ENCODE peak calls at places on chromosome 22, in eight cellular contexts. O, N, E, Y, B, R, U and Q are unnamed samples.
A peak's percentile ranks its signal among the peaks of the same experiment; 100 is the strongest.

GRCh38 chr22:37244114-37244921 is at the start of gene RAC2:
- DNase-seq in R (peak; percentile 70), N (peak; percentile 92), U (peak; percentile 70), E (peak; percentile 39), B (peak; percentile 57), Y (no peak), O (no peak), Q (peak; percentile 88)

GRCh38 chr22:21995660-21996059 is 13.1 kb upstream of the TOP3B start:
- DNase-seq in E (no peak), Y (no peak), O (no peak), B (no peak), N (no peak), R (no peak), U (no peak), Q (no peak)

GRCh38 chr22:26585104-26585790 is 4.7 kb downstream of the TPST2 start:
- DNase-seq in E (peak; percentile 95), O (peak; percentile 41), U (peak; percentile 31), Y (peak; percentile 22), B (peak; percentile 79), R (no peak), N (no peak), Q (peak; percentile 95)

GRCh38 chr22:49040754-49041467 is 786.8 kb downstream of the BRD1 start:
- DNase-seq in E (no peak), Y (no peak), B (no peak), U (no peak), R (no peak), N (no peak), O (no peak), Q (no peak)

GRCh38 chr22:27152883-27153282 is 495.5 kb downstream of the MIAT start:
- DNase-seq in O (no peak), R (no peak), Y (no peak), U (no peak), B (no peak), N (no peak), E (no peak), Q (no peak)

GRCh38 chr22:49209452-49210195 is 618.0 kb downstream of the BRD1 start:
- DNase-seq in B (no peak), Y (peak; percentile 21), O (no peak), R (no peak), E (no peak), U (peak; percentile 28), N (no peak), Q (no peak)

GRCh38 chr22:49951001-49951677 is 9.4 kb upstream of the PIM3 start:
- DNase-seq in B (peak; percentile 64), Y (no peak), R (no peak), N (peak; percentile 92), U (peak; percentile 100), E (peak; percentile 99), O (no peak), Q (no peak)

GRCh38 chr22:48952256-48953102 is 875.2 kb downstream of the BRD1 start:
- DNase-seq in N (no peak), U (no peak), O (no peak), E (no peak), R (no peak), B (no peak), Y (no peak), Q (no peak)

GRCh38 chr22:36104435-36104834 is 56.1 kb downstream of the APOL3 start:
- DNase-seq in O (no peak), U (no peak), B (no peak), Y (no peak), R (no peak), E (no peak), N (no peak), Q (no peak)

GRCh38 chr22:25658641-25659040 is 83.3 kb upstream of the MYO18B start:
- DNase-seq in O (peak; percentile 25), B (no peak), E (no peak), N (no peak), Y (no peak), R (no peak), U (no peak), Q (peak; percentile 58)

GRCh38 chr22:19904174-19904856 is 37.3 kb upstream of the COMT start:
- DNase-seq in R (no peak), N (no peak), O (no peak), E (no peak), B (no peak), U (no peak), Y (no peak), Q (no peak)

GRCh38 chr22:19903513-19903912 is 38.1 kb upstream of the COMT start:
- DNase-seq in U (no peak), E (no peak), O (no peak), B (no peak), R (no peak), N (no peak), Y (no peak), Q (no peak)

GRCh38 chr22:19902245-19902699 is 39.3 kb upstream of the COMT start:
- DNase-seq in N (no peak), Y (no peak), E (no peak), B (no peak), R (no peak), O (no peak), U (no peak), Q (no peak)

GRCh38 chr22:19901577-19902244 is 39.9 kb upstream of the COMT start:
- DNase-seq in E (no peak), U (no peak), Y (no peak), N (no peak), O (no peak), B (no peak), R (no peak), Q (no peak)

DNA sequence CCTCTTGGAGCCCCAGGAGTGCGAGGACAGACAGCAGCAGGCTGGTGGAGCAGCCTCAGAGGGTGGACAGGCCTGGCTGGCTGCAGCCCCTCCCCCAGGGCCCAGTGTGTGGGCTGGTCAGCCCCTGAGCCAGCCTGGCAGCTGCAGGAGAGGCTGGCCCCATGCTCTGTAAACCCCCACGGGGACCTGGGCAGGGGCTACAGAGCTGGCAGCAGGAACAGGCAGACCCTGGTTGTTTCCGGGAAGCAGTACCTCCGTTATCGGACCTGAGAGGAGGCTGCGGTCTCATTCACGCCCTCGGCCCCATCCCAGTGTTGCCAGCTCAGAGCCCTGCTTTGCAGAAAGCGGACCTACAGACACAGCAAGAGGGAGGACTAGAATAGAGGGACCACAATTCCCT is 38.5 kb upstream of the COMT start:
- DNase-seq in E (peak; percentile 69), B (no peak), U (no peak), O (no peak), Y (no peak), R (no peak), N (no peak), Q (no peak)
- TF ChIP-seq POLR2A in E (no peak), B (no peak), U (no peak), O (no peak), Y (no peak), R (no peak), N (no peak), Q (no peak)

DNA sequence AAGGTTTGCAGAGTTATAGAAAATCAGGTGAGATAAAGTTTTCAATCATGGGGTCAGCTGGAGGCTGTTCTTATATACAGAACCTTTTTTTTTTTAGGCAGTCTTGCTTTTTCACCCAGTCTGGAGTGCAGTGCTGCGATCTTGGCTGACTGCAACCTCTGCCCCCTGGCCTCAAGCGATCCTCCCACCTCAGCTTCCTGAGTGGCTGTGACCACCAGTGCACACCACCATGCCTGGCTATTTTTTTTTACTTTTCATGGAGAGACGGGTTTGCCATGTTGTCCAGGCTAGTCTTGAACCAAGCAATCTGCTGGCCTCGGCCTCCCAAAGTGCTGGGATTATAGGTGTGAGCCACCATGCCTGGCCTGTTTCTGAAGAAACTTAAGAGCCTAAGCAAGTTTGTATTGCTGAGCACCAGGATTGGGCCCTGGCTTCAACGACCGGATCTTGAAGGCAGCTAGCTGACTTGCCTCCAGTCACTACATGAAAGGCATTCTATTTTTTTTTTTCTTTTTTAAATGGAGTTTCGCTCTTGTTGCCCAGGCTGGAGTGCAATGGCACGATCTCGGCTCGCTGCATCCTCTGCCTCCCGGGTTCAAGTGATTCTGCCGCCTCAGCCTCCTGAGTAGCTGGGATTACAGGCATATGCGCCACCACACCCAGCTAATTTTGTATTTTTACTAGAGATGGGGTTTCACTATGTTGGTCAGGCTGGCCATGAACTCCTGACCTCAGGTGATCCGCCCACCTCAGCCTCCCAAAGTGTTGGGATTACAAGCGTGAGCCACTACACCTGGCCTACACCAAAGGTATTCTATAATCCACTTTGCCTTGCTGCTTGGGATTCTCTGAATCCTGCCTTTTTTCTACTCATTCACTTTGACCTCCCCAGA is 7.6 kb downstream of the XBP1 start:
- DNase-seq in Y (no peak), N (no peak), O (no peak), E (peak; percentile 63), U (peak; percentile 63), B (no peak), R (no peak), Q (no peak)
- TF ChIP-seq POLR2A in Y (no peak), N (no peak), O (no peak), E (no peak), U (peak; percentile 65), B (no peak), R (no peak), Q (no peak)

GRCh38 chr22:23180301-23180892 is at the start of gene BCR:
- DNase-seq in Y (peak; percentile 42), N (peak; percentile 82), U (peak; percentile 75), B (peak; percentile 65), R (peak; percentile 87), E (peak; percentile 77), O (peak; percentile 73), Q (peak; percentile 42)
- TF ChIP-seq POLR2A in Y (peak; percentile 28), N (no peak), U (peak; percentile 19), B (no peak), R (no peak), E (peak; percentile 69), O (peak; percentile 73), Q (no peak)

DNA sequence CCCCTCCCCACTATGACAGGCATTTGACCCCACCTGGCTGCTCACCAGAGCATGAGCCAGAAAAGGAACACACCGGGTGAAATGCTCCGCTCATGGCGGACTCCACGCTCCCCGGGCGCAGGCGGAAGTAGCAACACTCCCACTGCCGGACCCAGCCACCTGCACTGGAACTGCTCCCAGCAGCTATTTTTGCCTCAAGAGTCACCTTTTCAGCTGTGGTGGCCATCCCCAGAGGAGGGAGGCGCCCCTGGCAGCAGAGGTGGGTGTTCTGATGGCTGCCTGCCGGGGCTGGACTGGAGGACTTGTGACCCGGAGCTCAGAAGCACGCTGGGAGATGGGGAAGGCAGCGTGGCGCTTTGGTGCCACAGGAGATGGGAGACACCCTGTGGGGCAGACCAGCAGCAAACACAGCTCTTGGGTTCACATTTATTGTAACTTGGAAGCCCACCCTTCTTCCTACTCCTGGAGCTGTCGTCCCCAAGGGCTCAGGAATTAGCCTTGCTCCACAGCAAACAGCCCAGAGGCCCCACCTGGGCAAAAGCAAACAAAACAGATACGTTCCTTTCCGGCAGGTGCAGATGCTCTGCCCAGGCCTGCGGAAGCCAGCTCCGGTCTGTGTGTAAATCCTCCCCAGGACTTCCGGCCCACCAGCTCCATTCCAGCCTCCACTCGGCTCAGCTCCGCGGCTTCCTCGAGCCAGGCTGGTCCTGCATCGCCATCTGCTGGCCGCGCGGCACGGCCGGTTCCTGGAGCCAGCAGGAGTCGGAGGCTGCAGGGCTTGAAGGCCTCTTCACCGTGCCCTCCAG is 3.7 kb downstream of the RPS19BP1 start:
- DNase-seq in N (peak; percentile 95), E (peak; percentile 92), Y (peak; percentile 92), R (no peak), U (peak; percentile 93), O (peak; percentile 84), B (peak; percentile 92), Q (peak; percentile 97)
- TF ChIP-seq POLR2A in N (no peak), E (no peak), Y (no peak), R (peak; percentile 18), U (peak; percentile 28), O (peak; percentile 67), B (no peak), Q (no peak)